ENCODE peak calls at places on chromosomes 1 and 21, in five cellular contexts. I is IMR-90; H is choroid plexus epithelial cell; G is CD8-positive, alpha-beta memory T cell; Y is psoas muscle. L is an unnamed sample.
A peak's percentile ranks its signal among the peaks of the same experiment; 100 is the strongest.

GRCh38 chr21:46093668-46094400 is 4.1 kb upstream of the COL6A2 start:
- DNase-seq in I (no peak), H (no peak), G (no peak), Y (peak; percentile 49), L (peak; percentile 91)

GRCh38 chr21:36733857-36734256 is 34.9 kb downstream of the SIM2 start:
- DNase-seq in I (no peak), H (no peak), G (no peak), Y (no peak), L (no peak)

GRCh38 chr1:26526287-26526686 is 3.3 kb upstream of the RPS6KA1 start:
- DNase-seq in I (no peak), H (no peak), G (no peak), Y (no peak), L (no peak)

GRCh38 chr1:2271841-2272655 is 43.9 kb downstream of the SKI start:
- DNase-seq in I (no peak), H (no peak), G (no peak), Y (peak; percentile 52), L (no peak)

GRCh38 chr1:8154621-8155052 is 128.5 kb upstream of the ERRFI1 start:
- DNase-seq in I (peak; percentile 74), H (peak; percentile 33), G (no peak), Y (no peak), L (no peak)

GRCh38 chr21:38927776-38928175 is 122.0 kb downstream of the ETS2 start:
- DNase-seq in I (no peak), H (no peak), G (no peak), Y (no peak), L (no peak)

GRCh38 chr1:110948038-110948810 is 15.5 kb downstream of the LRIF1 start:
- DNase-seq in I (peak; percentile 51), H (peak; percentile 39), G (no peak), Y (no peak), L (no peak)

GRCh38 chr1:23521588-23521987 is 9.4 kb downstream of the E2F2 start:
- DNase-seq in I (no peak), H (no peak), G (no peak), Y (no peak), L (no peak)

GRCh38 chr1:206065547-206066143 is 12.7 kb downstream of the RHEX start:
- DNase-seq in I (no peak), H (no peak), G (no peak), Y (no peak), L (no peak)

GRCh38 chr1:3669421-3669821 is 17.1 kb downstream of the TP73 start:
- DNase-seq in I (no peak), H (no peak), G (no peak), Y (peak; percentile 48), L (no peak)

DNA sequence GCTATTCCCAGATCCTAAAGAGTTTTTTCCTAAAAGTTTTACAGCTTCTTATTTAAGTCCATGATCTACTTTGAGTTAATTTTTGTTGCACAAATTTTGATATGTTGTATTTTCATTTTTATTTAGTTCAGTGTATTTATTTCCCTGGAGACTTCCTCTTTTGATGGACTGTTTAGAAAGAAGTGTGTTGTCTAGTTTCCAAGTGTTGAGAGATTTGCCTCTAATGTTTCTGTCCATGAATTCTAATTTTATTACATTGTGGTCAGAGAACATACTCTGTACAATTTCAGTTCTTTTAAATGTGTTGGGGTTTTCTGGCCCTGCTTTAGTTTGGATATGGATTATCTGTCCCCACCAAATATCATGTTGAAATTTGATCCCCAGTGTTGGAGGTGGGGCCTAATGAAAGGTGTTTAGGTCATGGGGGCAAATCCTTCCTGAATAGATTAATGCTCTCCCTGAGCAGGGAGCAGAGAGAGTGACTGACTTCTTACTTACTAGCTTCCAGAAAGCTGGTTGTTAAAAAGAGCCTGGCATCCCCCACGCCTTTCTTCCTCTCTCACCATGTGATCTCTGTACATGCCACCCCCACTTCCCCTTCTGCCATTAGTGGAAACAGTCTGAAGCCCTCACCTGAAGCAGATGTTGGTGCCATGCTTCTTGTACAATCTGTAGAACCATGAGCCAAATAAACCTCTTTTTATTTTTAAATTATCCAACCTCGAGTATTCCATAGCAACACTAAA is 4.6 kb downstream of the CHD1L start:
- DNase-seq in I (no peak), H (no peak), G (no peak), Y (no peak), L (no peak)
- H3K4me3 ChIP-seq in I (no peak overlapping the region), H (no peak overlapping the region), G (no peak overlapping the region), Y (no peak overlapping the region), L (no peak overlapping the region)

DNA sequence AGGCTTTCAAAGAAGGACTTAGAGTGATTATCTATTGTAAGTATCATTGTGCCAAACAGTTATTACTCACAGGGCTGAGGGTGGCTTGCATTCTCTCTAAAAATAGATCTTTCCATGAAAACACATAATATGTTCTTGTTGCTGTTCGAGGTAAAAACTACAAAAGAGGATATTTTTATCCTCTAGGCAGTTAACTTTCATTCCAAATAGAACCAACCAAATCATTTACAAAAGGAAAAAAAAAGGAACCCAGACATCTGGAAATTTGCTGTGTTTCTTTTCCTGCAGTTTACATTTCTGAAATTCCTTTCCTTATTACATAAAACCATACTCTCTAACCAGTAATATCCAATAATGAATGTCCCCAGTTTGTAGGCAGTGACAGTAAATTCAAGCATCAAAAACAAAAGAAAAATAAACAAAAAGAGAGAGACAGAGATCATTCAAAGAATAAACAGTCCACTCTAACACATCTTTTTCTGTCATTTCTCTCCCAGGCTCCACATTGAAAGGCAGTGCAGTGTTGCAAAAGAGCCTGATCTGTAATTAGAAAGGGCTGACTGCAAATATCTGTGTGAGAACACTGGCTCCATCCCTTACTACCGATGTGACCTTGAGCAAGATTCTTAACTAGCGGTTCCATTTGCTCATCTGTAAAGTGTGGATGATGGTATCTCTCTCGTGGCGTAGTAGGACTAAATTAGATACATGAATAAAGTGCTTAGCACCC is 27.1 kb upstream of the SLC44A3 start:
- DNase-seq in I (peak; percentile 79), H (peak; percentile 81), G (no peak), Y (no peak), L (no peak)
- H3K4me3 ChIP-seq in I (no peak overlapping the region), H (no peak overlapping the region), G (no peak overlapping the region), Y (no peak overlapping the region), L (no peak overlapping the region)

DNA sequence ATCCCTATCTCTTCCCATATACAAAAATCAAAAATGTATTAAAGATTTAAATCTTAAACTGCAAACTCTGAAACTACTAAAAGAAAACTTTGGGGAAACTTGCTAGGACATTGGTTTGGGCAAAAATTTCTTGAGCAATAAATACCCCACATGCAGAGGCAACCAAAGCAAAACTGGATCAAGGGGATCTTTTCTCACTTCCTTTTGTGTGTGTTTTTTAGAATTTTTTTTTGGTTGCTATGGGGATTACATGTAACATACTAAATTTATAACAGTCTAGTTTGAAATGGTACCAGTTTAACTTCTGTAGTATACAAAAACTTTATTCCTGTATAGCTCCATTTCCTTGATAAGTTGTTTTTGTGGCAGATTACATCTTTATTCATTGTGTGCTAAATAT is 16.8 kb downstream of the MAST2 start:
- DNase-seq in I (no peak), H (no peak), G (no peak), Y (no peak), L (no peak)
- H3K4me3 ChIP-seq in I (no peak overlapping the region), H (no peak overlapping the region), G (no peak overlapping the region), Y (no peak overlapping the region), L (no peak overlapping the region)

GRCh38 chr1:29478879-29479278 is 242.6 kb downstream of the PTPRU start:
- DNase-seq in I (no peak), H (no peak), G (no peak), Y (no peak), L (no peak)
- H3K4me3 ChIP-seq in I (no peak overlapping the region), H (no peak overlapping the region), G (no peak overlapping the region), Y (no peak overlapping the region), L (no peak overlapping the region)

DNA sequence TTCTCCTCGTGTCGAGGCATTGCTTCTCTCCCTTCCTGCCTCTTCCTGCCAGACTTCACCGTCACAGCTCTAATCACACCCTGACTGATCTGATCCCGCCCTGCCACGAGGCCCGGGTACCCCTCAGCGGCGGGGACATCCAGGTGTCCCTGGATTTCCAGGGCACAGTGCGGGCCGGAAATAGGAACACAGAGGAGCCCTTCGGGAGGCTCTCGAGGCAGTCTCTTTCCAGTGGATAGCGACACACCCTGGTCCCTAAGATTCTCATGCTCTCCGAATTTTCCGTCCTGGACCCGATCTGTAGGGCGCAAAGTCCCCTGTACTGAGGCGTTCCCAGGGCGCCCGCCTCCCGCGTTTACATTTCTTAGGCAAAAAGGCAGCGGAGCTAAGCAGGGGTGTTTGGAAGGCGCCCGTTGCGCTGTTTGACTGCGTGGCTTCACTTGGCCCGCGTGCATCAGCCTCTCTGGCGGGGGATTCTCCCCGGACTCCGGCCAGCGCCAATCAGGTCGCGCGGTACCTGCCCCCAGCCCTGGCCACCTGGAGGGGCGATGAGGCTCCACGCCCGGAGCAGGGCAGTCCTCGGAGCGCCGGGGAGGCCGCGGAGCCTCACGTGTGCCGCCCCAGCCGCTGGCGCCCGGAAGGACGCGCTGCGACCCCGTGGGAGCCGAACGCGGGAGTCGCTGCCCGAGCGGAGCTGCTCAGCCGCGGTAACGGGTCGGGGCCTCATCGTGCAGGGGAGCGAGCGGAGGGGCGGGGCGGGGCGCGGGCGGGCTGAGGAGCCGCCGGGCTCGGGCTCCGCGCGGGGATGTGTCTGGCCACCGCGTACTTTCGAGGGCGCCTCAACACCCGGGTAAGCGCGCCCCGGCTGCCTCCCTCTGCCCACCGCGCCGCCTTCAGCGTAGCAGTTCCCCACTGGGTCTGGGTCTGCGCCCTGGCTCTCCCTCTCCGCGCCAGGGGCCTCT is at the start of gene FAM163A:
- DNase-seq in I (no peak), H (no peak), G (no peak), Y (no peak), L (no peak)
- H3K4me3 ChIP-seq in I (no peak within 1 kb of the TSS), H (no peak within 1 kb of the TSS), G (no peak within 1 kb of the TSS), Y (peak within 1 kb of the TSS; percentile 51), L (peak within 1 kb of the TSS; percentile 28)

DNA sequence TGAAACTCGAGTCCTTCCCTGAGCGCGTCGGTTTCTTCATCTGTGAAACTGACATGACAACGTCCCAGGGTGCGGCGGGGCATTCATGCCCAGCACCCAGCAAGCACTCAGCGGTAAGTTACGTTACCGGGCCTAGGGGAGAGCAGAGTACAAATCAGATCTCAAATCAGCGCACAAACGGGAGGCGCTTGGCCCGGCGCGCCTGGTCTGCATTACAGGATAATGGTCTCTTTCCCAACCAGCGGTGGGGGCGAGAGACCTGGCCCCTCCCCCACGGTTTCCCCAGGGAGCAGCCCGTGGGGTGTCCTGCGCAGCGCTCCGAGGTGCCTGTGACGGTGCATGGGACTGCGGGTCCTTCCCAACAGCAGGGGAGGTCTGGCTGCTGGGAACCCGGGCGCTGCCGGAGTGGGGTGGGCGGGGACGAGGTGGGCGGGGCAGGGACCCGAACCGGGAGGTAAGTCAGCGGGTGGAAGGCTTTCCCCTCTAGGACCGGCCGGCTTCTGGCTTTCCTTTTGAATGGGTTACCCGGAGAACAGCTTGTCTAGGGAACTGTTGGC is 1.0 kb downstream of the TMEM51 start:
- DNase-seq in I (no peak), H (peak; percentile 43), G (no peak), Y (peak; percentile 54), L (no peak)
- H3K4me3 ChIP-seq in I (peak overlapping the region; percentile 80), H (peak overlapping the region; percentile 68), G (peak overlapping the region; percentile 12), Y (peak overlapping the region; percentile 61), L (peak overlapping the region; percentile 78)

GRCh38 chr1:204213668-204214662 is at the start of gene GOLT1A:
- DNase-seq in I (peak; percentile 87), H (peak; percentile 85), G (no peak), Y (peak; percentile 82), L (no peak)
- H3K4me3 ChIP-seq in I (no peak within 1 kb of the TSS), H (no peak within 1 kb of the TSS), G (peak within 1 kb of the TSS; percentile 40), Y (peak within 1 kb of the TSS; percentile 38), L (peak within 1 kb of the TSS; percentile 22)

DNA sequence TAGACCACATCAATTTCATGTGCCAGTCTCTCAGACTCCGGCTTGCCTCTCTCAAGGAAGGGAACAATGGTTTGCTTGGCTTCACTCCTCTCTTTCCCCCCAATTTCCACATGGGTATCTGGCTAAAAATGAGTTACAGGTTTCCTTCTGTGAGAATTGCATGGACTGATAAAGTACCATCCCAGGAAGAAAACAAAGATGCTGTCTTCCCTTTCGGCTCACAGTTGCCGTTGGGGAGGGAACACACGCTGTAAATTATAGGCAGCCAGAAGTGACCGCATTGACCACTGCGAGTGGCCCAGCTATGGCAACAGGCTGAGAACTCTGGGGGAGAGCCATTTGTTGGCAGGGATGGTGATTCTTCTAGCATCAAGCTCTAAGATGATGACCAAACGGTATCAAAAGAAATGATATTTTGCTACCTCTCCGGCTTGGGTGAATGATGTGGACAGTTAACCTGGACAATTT is 2.8 kb downstream of the RUNX1 start:
- DNase-seq in I (no peak), H (no peak), G (no peak), Y (no peak), L (peak; percentile 31)
- H3K4me3 ChIP-seq in I (no peak overlapping the region), H (no peak overlapping the region), G (peak overlapping the region; percentile 83), Y (peak overlapping the region; percentile 80), L (no peak overlapping the region)